ENCODE peak calls at places on chromosomes 1 and 21, in four cellular contexts. One of them, this sample, is unnamed.

GRCh38 chr1:183180634-183181056 is 5.4 kb upstream of the LAMC2 start:
- DNase-seq in CD4-positive, CD25-positive, alpha-beta regulatory T cell: no peak
- DNase-seq in NT2/D1: no peak
- DNase-seq in astrocyte of the cerebellum: peak
- DNase-seq in this sample: no peak

GRCh38 chr1:81682490-81682889 is 118.2 kb upstream of the ADGRL2 start:
- DNase-seq in NT2/D1: peak
- DNase-seq in CD4-positive, CD25-positive, alpha-beta regulatory T cell: no peak
- DNase-seq in astrocyte of the cerebellum: peak
- DNase-seq in this sample: no peak

GRCh38 chr1:61604684-61605083 is 120.3 kb downstream of the TM2D1 start:
- DNase-seq in CD4-positive, CD25-positive, alpha-beta regulatory T cell: no peak
- DNase-seq in NT2/D1: no peak
- DNase-seq in astrocyte of the cerebellum: no peak
- DNase-seq in this sample: no peak

GRCh38 chr21:25638634-25639166 is 358 bp upstream of the JAM2 start:
- DNase-seq in CD4-positive, CD25-positive, alpha-beta regulatory T cell: peak
- DNase-seq in NT2/D1: no peak
- DNase-seq in astrocyte of the cerebellum: no peak
- DNase-seq in this sample: no peak

GRCh38 chr1:236734141-236734765 is 48.0 kb downstream of the ACTN2 start:
- DNase-seq in NT2/D1: no peak
- DNase-seq in astrocyte of the cerebellum: no peak
- DNase-seq in CD4-positive, CD25-positive, alpha-beta regulatory T cell: no peak
- DNase-seq in this sample: no peak

GRCh38 chr1:116878804-116879477 is 30.8 kb upstream of the PTGFRN start:
- DNase-seq in CD4-positive, CD25-positive, alpha-beta regulatory T cell: no peak
- DNase-seq in NT2/D1: no peak
- DNase-seq in astrocyte of the cerebellum: no peak
- DNase-seq in this sample: no peak

GRCh38 chr1:151706464-151707415 is 9.9 kb downstream of the CELF3 start:
- DNase-seq in NT2/D1: no peak
- DNase-seq in CD4-positive, CD25-positive, alpha-beta regulatory T cell: no peak
- DNase-seq in astrocyte of the cerebellum: no peak
- DNase-seq in this sample: no peak

GRCh38 chr1:7550981-7551380 is 220.1 kb upstream of the VAMP3 start:
- DNase-seq in NT2/D1: no peak
- DNase-seq in CD4-positive, CD25-positive, alpha-beta regulatory T cell: no peak
- DNase-seq in astrocyte of the cerebellum: no peak
- DNase-seq in this sample: no peak

GRCh38 chr1:91011726-91012125 is 10.1 kb downstream of the ZNF644 start:
- DNase-seq in NT2/D1: no peak
- DNase-seq in astrocyte of the cerebellum: no peak
- DNase-seq in CD4-positive, CD25-positive, alpha-beta regulatory T cell: no peak
- DNase-seq in this sample: no peak

GRCh38 chr1:100457683-100458082 is 80.3 kb upstream of the GPR88 start:
- DNase-seq in astrocyte of the cerebellum: no peak
- DNase-seq in NT2/D1: no peak
- DNase-seq in CD4-positive, CD25-positive, alpha-beta regulatory T cell: no peak
- DNase-seq in this sample: no peak

GRCh38 chr1:228283043-228283371 is 75.2 kb downstream of the OBSCN start:
- DNase-seq in CD4-positive, CD25-positive, alpha-beta regulatory T cell: no peak
- DNase-seq in astrocyte of the cerebellum: no peak
- DNase-seq in NT2/D1: no peak
- DNase-seq in this sample: no peak

GRCh38 chr21:14911351-14911750 is 153.4 kb downstream of the NRIP1 start:
- DNase-seq in CD4-positive, CD25-positive, alpha-beta regulatory T cell: no peak
- DNase-seq in NT2/D1: no peak
- DNase-seq in astrocyte of the cerebellum: no peak
- DNase-seq in this sample: no peak

GRCh38 chr1:187477103-187477502 is 648.4 kb downstream of the PLA2G4A start:
- DNase-seq in CD4-positive, CD25-positive, alpha-beta regulatory T cell: no peak
- DNase-seq in astrocyte of the cerebellum: peak
- DNase-seq in NT2/D1: no peak
- DNase-seq in this sample: no peak

GRCh38 chr1:72371259-72372035 is 89.1 kb upstream of the NEGR1 start:
- DNase-seq in NT2/D1: peak
- DNase-seq in CD4-positive, CD25-positive, alpha-beta regulatory T cell: no peak
- DNase-seq in astrocyte of the cerebellum: no peak
- DNase-seq in this sample: no peak

GRCh38 chr1:54810144-54810942 is 9.2 kb upstream of the TTC22 start:
- DNase-seq in NT2/D1: peak
- DNase-seq in CD4-positive, CD25-positive, alpha-beta regulatory T cell: peak
- DNase-seq in astrocyte of the cerebellum: peak
- DNase-seq in this sample: no peak

GRCh38 chr1:224623743-224624333 is 7.7 kb downstream of the CNIH3 start:
- DNase-seq in astrocyte of the cerebellum: peak
- DNase-seq in NT2/D1: no peak
- DNase-seq in CD4-positive, CD25-positive, alpha-beta regulatory T cell: peak
- DNase-seq in this sample: no peak

GRCh38 chr1:20551945-20552727 is at the start of gene FAM43B:
- DNase-seq in CD4-positive, CD25-positive, alpha-beta regulatory T cell: no peak
- DNase-seq in NT2/D1: no peak
- DNase-seq in astrocyte of the cerebellum: no peak
- DNase-seq in this sample: no peak

GRCh38 chr1:36609241-36610027 is 126.7 kb upstream of the CSF3R start:
- DNase-seq in astrocyte of the cerebellum: peak
- DNase-seq in CD4-positive, CD25-positive, alpha-beta regulatory T cell: no peak
- DNase-seq in NT2/D1: peak
- DNase-seq in this sample: peak

GRCh38 chr1:37476087-37476452 is 1.7 kb downstream of the ZC3H12A start:
- DNase-seq in astrocyte of the cerebellum: no peak
- DNase-seq in CD4-positive, CD25-positive, alpha-beta regulatory T cell: peak
- DNase-seq in NT2/D1: no peak
- DNase-seq in this sample: no peak

GRCh38 chr1:16130827-16131226 is 25.0 kb downstream of the EPHA2 start:
- DNase-seq in NT2/D1: no peak
- DNase-seq in CD4-positive, CD25-positive, alpha-beta regulatory T cell: no peak
- DNase-seq in astrocyte of the cerebellum: no peak
- DNase-seq in this sample: no peak

GRCh38 chr1:29688477-29689365 is 452.4 kb downstream of the PTPRU start:
- DNase-seq in astrocyte of the cerebellum: no peak
- DNase-seq in NT2/D1: no peak
- DNase-seq in CD4-positive, CD25-positive, alpha-beta regulatory T cell: no peak
- DNase-seq in this sample: no peak

GRCh38 chr1:63024132-63024531 is 240.2 kb downstream of the ATG4C start:
- DNase-seq in CD4-positive, CD25-positive, alpha-beta regulatory T cell: no peak
- DNase-seq in NT2/D1: no peak
- DNase-seq in astrocyte of the cerebellum: no peak
- DNase-seq in this sample: no peak

GRCh38 chr1:168834225-168834872 is 105.3 kb upstream of the DPT start:
- DNase-seq in CD4-positive, CD25-positive, alpha-beta regulatory T cell: no peak
- DNase-seq in NT2/D1: no peak
- DNase-seq in astrocyte of the cerebellum: no peak
- DNase-seq in this sample: no peak

GRCh38 chr1:226086776-226087175 is 24.3 kb downstream of the H3-3A start:
- DNase-seq in NT2/D1: no peak
- DNase-seq in CD4-positive, CD25-positive, alpha-beta regulatory T cell: no peak
- DNase-seq in astrocyte of the cerebellum: no peak
- DNase-seq in this sample: no peak

GRCh38 chr21:41836166-41837015 is 42.8 kb downstream of the PRDM15 start:
- DNase-seq in CD4-positive, CD25-positive, alpha-beta regulatory T cell: no peak
- DNase-seq in NT2/D1: peak
- DNase-seq in astrocyte of the cerebellum: no peak
- DNase-seq in this sample: no peak

GRCh38 chr1:230145953-230146476 is 79.0 kb downstream of the GALNT2 start:
- DNase-seq in NT2/D1: no peak
- DNase-seq in CD4-positive, CD25-positive, alpha-beta regulatory T cell: no peak
- DNase-seq in astrocyte of the cerebellum: no peak
- DNase-seq in this sample: no peak

GRCh38 chr1:180179162-180179957 is 24.7 kb downstream of the QSOX1 start:
- DNase-seq in CD4-positive, CD25-positive, alpha-beta regulatory T cell: no peak
- DNase-seq in astrocyte of the cerebellum: no peak
- DNase-seq in NT2/D1: no peak
- DNase-seq in this sample: no peak

GRCh38 chr1:11568687-11569086 is 85.5 kb downstream of the FBXO2 start:
- DNase-seq in CD4-positive, CD25-positive, alpha-beta regulatory T cell: no peak
- DNase-seq in NT2/D1: no peak
- DNase-seq in astrocyte of the cerebellum: peak
- DNase-seq in this sample: no peak

GRCh38 chr1:11882814-11883538 is 24.2 kb upstream of the NPPB start:
- DNase-seq in astrocyte of the cerebellum: no peak
- DNase-seq in CD4-positive, CD25-positive, alpha-beta regulatory T cell: no peak
- DNase-seq in NT2/D1: peak
- DNase-seq in this sample: no peak

GRCh38 chr1:115098979-115099692 is 9.8 kb upstream of the TSPAN2 start:
- DNase-seq in CD4-positive, CD25-positive, alpha-beta regulatory T cell: peak
- DNase-seq in NT2/D1: no peak
- DNase-seq in astrocyte of the cerebellum: no peak
- DNase-seq in this sample: no peak

GRCh38 chr1:54300395-54300794 is 100.4 kb downstream of the MRPL37 start:
- DNase-seq in NT2/D1: no peak
- DNase-seq in CD4-positive, CD25-positive, alpha-beta regulatory T cell: no peak
- DNase-seq in astrocyte of the cerebellum: no peak
- DNase-seq in this sample: no peak

GRCh38 chr1:1123581-1124507 is 8.0 kb upstream of the C1orf159 start:
- DNase-seq in astrocyte of the cerebellum: no peak
- DNase-seq in CD4-positive, CD25-positive, alpha-beta regulatory T cell: no peak
- DNase-seq in NT2/D1: no peak
- DNase-seq in this sample: no peak

GRCh38 chr1:61864501-61864900 is 122.2 kb downstream of the PATJ start:
- DNase-seq in astrocyte of the cerebellum: no peak
- DNase-seq in CD4-positive, CD25-positive, alpha-beta regulatory T cell: no peak
- DNase-seq in NT2/D1: no peak
- DNase-seq in this sample: no peak

GRCh38 chr1:152543808-152544207 is 22.8 kb downstream of the LCE3E start:
- DNase-seq in NT2/D1: peak
- DNase-seq in CD4-positive, CD25-positive, alpha-beta regulatory T cell: no peak
- DNase-seq in astrocyte of the cerebellum: no peak
- DNase-seq in this sample: no peak

GRCh38 chr1:200346744-200347143 is 63.1 kb downstream of the ZNF281 start:
- DNase-seq in CD4-positive, CD25-positive, alpha-beta regulatory T cell: no peak
- DNase-seq in NT2/D1: no peak
- DNase-seq in astrocyte of the cerebellum: no peak
- DNase-seq in this sample: no peak

GRCh38 chr1:2855206-2856075 is 53.9 kb upstream of the TTC34 start:
- DNase-seq in CD4-positive, CD25-positive, alpha-beta regulatory T cell: no peak
- DNase-seq in astrocyte of the cerebellum: no peak
- DNase-seq in NT2/D1: no peak
- DNase-seq in this sample: no peak

GRCh38 chr1:219580019-219580676 is 32.8 kb downstream of the ZC3H11B start:
- DNase-seq in NT2/D1: no peak
- DNase-seq in CD4-positive, CD25-positive, alpha-beta regulatory T cell: no peak
- DNase-seq in astrocyte of the cerebellum: peak
- DNase-seq in this sample: no peak

GRCh38 chr1:211344335-211344664 is 17.7 kb downstream of the TRAF5 start:
- DNase-seq in astrocyte of the cerebellum: no peak
- DNase-seq in NT2/D1: no peak
- DNase-seq in CD4-positive, CD25-positive, alpha-beta regulatory T cell: no peak
- DNase-seq in this sample: no peak

GRCh38 chr1:43668956-43669355 is 19.0 kb downstream of the KDM4A start:
- DNase-seq in NT2/D1: no peak
- DNase-seq in CD4-positive, CD25-positive, alpha-beta regulatory T cell: no peak
- DNase-seq in astrocyte of the cerebellum: no peak
- DNase-seq in this sample: no peak

GRCh38 chr1:204323887-204324286 is 35.8 kb downstream of the PLEKHA6 start:
- DNase-seq in CD4-positive, CD25-positive, alpha-beta regulatory T cell: no peak
- DNase-seq in astrocyte of the cerebellum: no peak
- DNase-seq in NT2/D1: no peak
- DNase-seq in this sample: no peak

GRCh38 chr1:218323568-218324225 is 21.4 kb upstream of the TGFB2 start:
- DNase-seq in NT2/D1: no peak
- DNase-seq in astrocyte of the cerebellum: no peak
- DNase-seq in CD4-positive, CD25-positive, alpha-beta regulatory T cell: no peak
- DNase-seq in this sample: no peak

GRCh38 chr1:218330043-218330623 is 15.0 kb upstream of the TGFB2 start:
- DNase-seq in astrocyte of the cerebellum: no peak
- DNase-seq in CD4-positive, CD25-positive, alpha-beta regulatory T cell: peak
- DNase-seq in NT2/D1: no peak
- DNase-seq in this sample: no peak

GRCh38 chr1:218328769-218329168 is 16.4 kb upstream of the TGFB2 start:
- DNase-seq in astrocyte of the cerebellum: no peak
- DNase-seq in NT2/D1: no peak
- DNase-seq in CD4-positive, CD25-positive, alpha-beta regulatory T cell: no peak
- DNase-seq in this sample: no peak

GRCh38 chr1:218322762-218323161 is 22.4 kb upstream of the TGFB2 start:
- DNase-seq in NT2/D1: no peak
- DNase-seq in CD4-positive, CD25-positive, alpha-beta regulatory T cell: no peak
- DNase-seq in astrocyte of the cerebellum: no peak
- DNase-seq in this sample: no peak

DNA sequence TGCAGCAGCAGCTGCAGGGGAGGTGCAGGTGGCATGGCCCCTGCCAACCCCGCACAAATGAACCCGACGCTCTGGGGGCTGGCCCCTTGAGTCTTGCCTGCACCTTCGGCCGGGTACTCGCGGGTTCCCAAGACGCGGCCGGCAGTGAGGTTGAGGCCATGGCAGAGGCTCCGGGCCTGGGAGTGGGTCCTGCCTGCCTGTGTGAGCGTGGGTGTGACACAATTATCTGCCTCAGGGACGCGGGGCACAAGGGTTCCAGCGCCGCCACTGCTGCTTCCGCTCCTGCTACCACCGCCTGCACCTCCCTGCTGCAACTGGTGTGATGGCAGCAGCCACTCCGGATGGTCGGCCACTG is 20.9 kb upstream of the TGFB2 start:
- DNase-seq in astrocyte of the cerebellum: no peak
- DNase-seq in NT2/D1: no peak
- DNase-seq in CD4-positive, CD25-positive, alpha-beta regulatory T cell: no peak
- DNase-seq in this sample: no peak
- H3K4me3 ChIP-seq in astrocyte of the cerebellum: no peak
- H3K4me3 ChIP-seq in NT2/D1: no peak
- H3K4me3 ChIP-seq in CD4-positive, CD25-positive, alpha-beta regulatory T cell: no peak
- H3K4me3 ChIP-seq in this sample: no peak

GRCh38 chr1:206705187-206705586 is 20.5 kb downstream of the MAPKAPK2 start:
- DNase-seq in astrocyte of the cerebellum: no peak
- DNase-seq in CD4-positive, CD25-positive, alpha-beta regulatory T cell: no peak
- DNase-seq in NT2/D1: no peak
- DNase-seq in this sample: no peak
- H3K4me3 ChIP-seq in astrocyte of the cerebellum: no peak
- H3K4me3 ChIP-seq in CD4-positive, CD25-positive, alpha-beta regulatory T cell: no peak
- H3K4me3 ChIP-seq in NT2/D1: no peak
- H3K4me3 ChIP-seq in this sample: no peak

GRCh38 chr1:87042127-87042811 is 127.8 kb downstream of the HS2ST1 start:
- DNase-seq in NT2/D1: no peak
- DNase-seq in astrocyte of the cerebellum: no peak
- DNase-seq in CD4-positive, CD25-positive, alpha-beta regulatory T cell: no peak
- DNase-seq in this sample: no peak
- H3K4me3 ChIP-seq in NT2/D1: no peak
- H3K4me3 ChIP-seq in astrocyte of the cerebellum: no peak
- H3K4me3 ChIP-seq in CD4-positive, CD25-positive, alpha-beta regulatory T cell: no peak
- H3K4me3 ChIP-seq in this sample: no peak

DNA sequence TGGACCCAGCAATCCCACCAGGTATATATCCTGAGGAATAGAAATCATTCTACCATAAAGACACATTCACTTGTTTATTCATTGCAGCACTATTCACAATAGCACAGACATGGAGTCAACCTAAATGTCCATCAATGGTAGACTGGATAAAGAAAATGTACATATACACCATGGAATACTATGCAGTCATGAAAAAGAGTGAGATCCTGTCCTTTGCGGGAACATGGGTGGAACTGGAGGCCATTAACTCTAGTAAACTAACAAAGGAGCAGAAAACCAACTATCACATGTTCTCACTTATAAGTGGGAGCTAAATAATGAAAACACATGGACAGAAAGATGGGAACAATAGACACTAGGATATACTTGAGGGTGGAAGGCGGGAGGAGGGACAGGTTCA is 36.1 kb upstream of the PRKACB start:
- DNase-seq in CD4-positive, CD25-positive, alpha-beta regulatory T cell: no peak
- DNase-seq in NT2/D1: no peak
- DNase-seq in astrocyte of the cerebellum: no peak
- DNase-seq in this sample: no peak
- H3K4me3 ChIP-seq in CD4-positive, CD25-positive, alpha-beta regulatory T cell: no peak
- H3K4me3 ChIP-seq in NT2/D1: no peak
- H3K4me3 ChIP-seq in astrocyte of the cerebellum: no peak
- H3K4me3 ChIP-seq in this sample: no peak

This sample was measured in iPS DF 6.9.